ENCODE peak calls at places on chromosome 1, in nine cellular contexts. N is GM13977, Y is fibroblast of the aortic adventitia, W is PC-3, D is fibroblast of villous mesenchyme, O is stomach, Z is heart right ventricle, F is H9, L is fibroblast of mammary gland. X is an unnamed sample.

GRCh38 chr1:243883551-243883950 is 33.5 kb upstream of the AKT3 start:
- DNase-seq in N (no peak), Y (peak), W (peak), D (peak), O (no peak), Z (no peak), F (no peak), L (peak), X (no peak)

GRCh38 chr1:246219508-246220030 is 287.5 kb downstream of the SMYD3 start:
- DNase-seq in N (peak), Y (no peak), W (peak), D (peak), O (no peak), Z (no peak), F (peak), L (peak), X (peak)

GRCh38 chr1:33089457-33089856 is 8.5 kb downstream of the AZIN2 start:
- DNase-seq in N (no peak), Y (no peak), W (no peak), D (no peak), O (no peak), Z (no peak), F (no peak), L (no peak), X (no peak)

GRCh38 chr1:234396871-234397270 is 23.6 kb downstream of the COA6 start:
- DNase-seq in N (peak), Y (no peak), W (no peak), D (no peak), O (no peak), Z (no peak), F (no peak), L (no peak), X (no peak)

GRCh38 chr1:116157096-116157495 is 45.9 kb downstream of the MAB21L3 start:
- DNase-seq in N (no peak), Y (no peak), W (no peak), D (no peak), O (no peak), Z (no peak), F (no peak), L (no peak), X (no peak)

GRCh38 chr1:230570724-230571390 is 71.4 kb upstream of the COG2 start:
- DNase-seq in N (no peak), Y (no peak), W (no peak), D (peak), O (no peak), Z (no peak), F (no peak), L (no peak), X (no peak)

GRCh38 chr1:32948082-32948722 is 16.4 kb downstream of the RNF19B start:
- DNase-seq in N (no peak), Y (no peak), W (no peak), D (no peak), O (no peak), Z (no peak), F (no peak), L (no peak), X (no peak)

GRCh38 chr1:76137746-76138145 is 63.2 kb downstream of the ST6GALNAC3 start:
- DNase-seq in N (no peak), Y (no peak), W (no peak), D (no peak), O (no peak), Z (no peak), F (no peak), L (no peak), X (no peak)

GRCh38 chr1:48114596-48115384 is 107.7 kb upstream of the SLC5A9 start:
- DNase-seq in N (no peak), Y (no peak), W (no peak), D (no peak), O (no peak), Z (no peak), F (no peak), L (peak), X (no peak)

DNA sequence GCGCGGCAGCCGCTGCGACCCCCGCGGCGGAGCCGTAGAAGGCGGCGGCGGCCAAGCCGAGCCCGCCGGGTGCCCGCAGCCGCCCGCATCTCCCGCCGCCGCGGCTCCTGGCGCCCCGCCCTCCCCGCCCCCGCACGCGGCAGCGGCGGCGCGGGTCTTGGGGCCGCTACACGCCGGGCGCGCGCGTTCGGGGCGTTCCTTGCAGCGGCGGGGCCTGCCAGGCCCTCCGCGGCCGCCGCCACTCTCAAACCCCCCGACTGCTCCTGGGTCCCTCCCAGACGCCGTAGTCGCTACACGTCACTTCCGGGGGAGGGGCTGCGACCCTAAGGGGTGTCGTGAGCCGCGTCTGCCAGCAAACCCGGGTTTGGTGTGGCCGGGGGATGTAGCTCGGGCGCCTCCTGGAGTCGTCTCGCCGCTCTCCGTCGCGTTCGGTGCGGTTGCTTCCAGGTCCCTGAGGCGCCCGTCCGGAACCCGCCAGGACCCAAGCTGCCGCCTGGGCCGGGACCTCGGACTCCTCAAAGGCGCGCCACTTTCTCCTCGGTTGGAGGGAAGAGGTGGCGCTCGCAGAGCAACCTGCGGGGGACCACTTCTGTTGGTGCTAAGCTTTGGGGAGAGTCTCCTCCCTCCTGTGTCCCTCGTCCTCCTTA is at the start of gene ELK4:
- DNase-seq in N (peak), Y (peak), W (peak), D (peak), O (peak), Z (peak), F (peak), L (peak), X (peak)
- TF ChIP-seq CTCF in N (peak), Y (peak), W (peak), D (peak), O (peak), Z (peak), F (peak), L (peak), X (peak)

DNA sequence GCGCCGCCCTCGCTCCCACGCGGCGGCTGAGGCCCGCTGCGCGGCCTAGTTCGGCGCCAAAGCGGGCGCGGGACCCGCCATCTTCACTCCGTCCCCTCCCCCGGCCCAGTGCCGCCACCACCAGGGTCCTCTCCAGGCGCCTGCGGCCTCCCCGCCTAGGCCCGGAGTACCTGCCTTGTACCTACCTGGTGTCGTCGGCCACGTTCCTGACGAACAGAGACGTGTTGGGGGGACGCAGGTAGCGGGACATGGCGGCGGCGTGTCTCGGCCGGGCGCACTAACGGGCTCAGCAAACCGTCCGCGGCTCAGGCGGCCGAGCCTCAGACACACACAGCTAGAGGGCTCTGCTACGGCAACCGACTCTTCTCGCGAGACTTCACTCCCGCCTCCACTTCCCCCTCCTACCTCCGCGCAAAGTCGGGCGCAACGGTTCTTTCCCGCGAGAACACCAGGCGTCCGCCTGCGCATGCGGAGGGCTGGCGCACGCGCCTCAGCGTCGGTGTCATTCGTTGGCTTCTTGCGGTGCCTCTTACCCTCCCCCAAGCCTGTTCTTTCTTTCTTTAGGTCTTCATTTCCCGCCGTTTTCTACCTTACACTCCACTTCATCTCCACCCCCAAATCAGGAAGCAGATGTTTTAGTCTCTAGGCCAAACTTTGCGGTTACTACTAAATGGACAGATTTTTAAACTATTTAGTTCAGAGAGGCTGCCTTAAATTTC is at the start of gene SRSF10:
- DNase-seq in N (peak), Y (peak), W (peak), D (peak), O (peak), Z (peak), F (peak), L (peak), X (peak)
- TF ChIP-seq CTCF in N (peak), Y (peak), W (peak), D (peak), O (peak), Z (peak), F (no peak), L (no peak), X (peak)

DNA sequence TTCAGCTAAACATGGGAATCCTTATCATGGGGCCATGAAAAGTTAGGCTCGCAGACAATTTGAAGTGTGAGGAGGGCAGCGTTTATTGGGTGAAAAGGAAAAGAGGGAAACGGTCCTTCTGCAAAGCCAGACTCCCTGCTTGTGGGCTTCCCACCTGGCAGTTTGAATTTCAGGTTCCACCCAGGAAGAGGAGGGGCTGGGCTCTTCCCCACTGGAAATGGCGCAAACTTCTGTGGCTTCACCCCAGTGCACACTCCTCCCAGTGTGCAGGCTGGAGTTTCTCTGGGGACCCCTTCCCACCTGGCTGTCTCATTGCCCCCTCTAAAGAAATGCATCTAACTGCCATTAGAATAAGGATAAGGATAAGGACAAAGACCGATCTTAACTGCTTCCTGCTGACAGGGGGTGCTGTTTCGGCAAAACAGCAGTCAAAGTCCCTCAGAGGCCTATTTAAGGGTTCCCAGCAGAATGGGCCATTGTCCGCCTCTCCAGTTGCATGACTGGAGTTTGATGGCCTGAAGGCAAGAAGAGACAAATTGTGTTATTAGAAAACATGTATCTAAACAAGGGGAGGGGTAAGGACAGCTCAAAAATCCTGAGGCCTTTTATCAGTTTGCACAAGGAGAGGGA is 20.4 kb downstream of the AIM2 start:
- DNase-seq in N (no peak), Y (no peak), W (no peak), D (no peak), O (no peak), Z (no peak), F (peak), L (no peak), X (peak)
- TF ChIP-seq CTCF in N (peak), Y (no peak), W (no peak), D (no peak), O (no peak), Z (no peak), F (peak), L (peak), X (peak)

GRCh38 chr1:226403522-226404034 is 4.3 kb downstream of the PARP1 start:
- DNase-seq in N (no peak), Y (no peak), W (peak), D (peak), O (no peak), Z (no peak), F (peak), L (peak), X (peak)
- TF ChIP-seq CTCF in N (no peak), Y (peak), W (peak), D (peak), O (no peak), Z (no peak), F (peak), L (peak), X (peak)

GRCh38 chr1:46342084-46342656 is 1.6 kb downstream of the NSUN4 start:
- DNase-seq in N (peak), Y (peak), W (peak), D (peak), O (no peak), Z (no peak), F (no peak), L (peak), X (no peak)
- TF ChIP-seq CTCF in N (peak), Y (peak), W (peak), D (peak), O (no peak), Z (peak), F (peak), L (peak), X (peak)

GRCh38 chr1:205230965-205231364 is 3.2 kb downstream of the TMCC2 start:
- DNase-seq in N (no peak), Y (no peak), W (no peak), D (no peak), O (no peak), Z (no peak), F (no peak), L (no peak), X (no peak)

GRCh38 chr1:205228052-205228451 is 306 bp downstream of the TMCC2 start:
- DNase-seq in N (peak), Y (no peak), W (no peak), D (no peak), O (peak), Z (no peak), F (no peak), L (no peak), X (no peak)

GRCh38 chr1:205229916-205230700 is 2.4 kb downstream of the TMCC2 start:
- DNase-seq in N (no peak), Y (no peak), W (no peak), D (no peak), O (peak), Z (no peak), F (no peak), L (no peak), X (no peak)

GRCh38 chr1:205227584-205228006 is at the start of gene TMCC2:
- DNase-seq in N (peak), Y (peak), W (peak), D (peak), O (peak), Z (peak), F (peak), L (peak), X (peak)

GRCh38 chr1:205229399-205229861 is 1.7 kb downstream of the TMCC2 start:
- DNase-seq in N (peak), Y (peak), W (peak), D (peak), O (peak), Z (peak), F (peak), L (peak), X (no peak)
- TF ChIP-seq CTCF in N (peak), Y (peak), W (peak), D (peak), O (no peak), Z (no peak), F (peak), L (peak), X (peak)

X was measured in neural crest cell.